ENCODE peak calls at places on chromosomes 11 and 22, in nine cellular contexts. One of them, this sample, is unnamed.

GRCh38 chr22:43262990-43263644 is 76.2 kb upstream of the TTLL12 start:
- DNase-seq in GM23338: no peak
- DNase-seq in pancreas: no peak
- DNase-seq in stomach: peak; percentile 37
- DNase-seq in non-pigmented ciliary epithelial cell: no peak
- DNase-seq in T follicular helper cell: no peak
- DNase-seq in M059J: no peak
- DNase-seq in MM.1S: no peak
- DNase-seq in activated gamma-delta T cell treated with Interleukin-2 at 50 U/mL for 16 hours: peak; percentile 55
- DNase-seq in this sample: no peak

GRCh38 chr11:122748968-122749687 is 89.2 kb upstream of the CRTAM start:
- DNase-seq in GM23338: no peak
- DNase-seq in pancreas: no peak
- DNase-seq in stomach: no peak
- DNase-seq in non-pigmented ciliary epithelial cell: peak; percentile 90
- DNase-seq in T follicular helper cell: no peak
- DNase-seq in M059J: peak; percentile 93
- DNase-seq in MM.1S: peak; percentile 97
- DNase-seq in activated gamma-delta T cell treated with Interleukin-2 at 50 U/mL for 16 hours: peak; percentile 43
- DNase-seq in this sample: peak; percentile 2

GRCh38 chr11:128239224-128239790 is 348.1 kb downstream of the ETS1 start:
- DNase-seq in GM23338: no peak
- DNase-seq in pancreas: no peak
- DNase-seq in stomach: no peak
- DNase-seq in non-pigmented ciliary epithelial cell: no peak
- DNase-seq in T follicular helper cell: no peak
- DNase-seq in M059J: no peak
- DNase-seq in MM.1S: no peak
- DNase-seq in activated gamma-delta T cell treated with Interleukin-2 at 50 U/mL for 16 hours: no peak
- DNase-seq in this sample: no peak

GRCh38 chr22:45334068-45334467 is 24.3 kb downstream of the FAM118A start:
- DNase-seq in GM23338: no peak
- DNase-seq in pancreas: no peak
- DNase-seq in stomach: no peak
- DNase-seq in non-pigmented ciliary epithelial cell: no peak
- DNase-seq in T follicular helper cell: no peak
- DNase-seq in M059J: no peak
- DNase-seq in MM.1S: no peak
- DNase-seq in activated gamma-delta T cell treated with Interleukin-2 at 50 U/mL for 16 hours: no peak
- DNase-seq in this sample: no peak

GRCh38 chr22:46652081-46652929 is 32.1 kb downstream of the GRAMD4 start:
- DNase-seq in GM23338: no peak
- DNase-seq in pancreas: no peak
- DNase-seq in stomach: no peak
- DNase-seq in non-pigmented ciliary epithelial cell: no peak
- DNase-seq in T follicular helper cell: no peak
- DNase-seq in M059J: peak; percentile 9
- DNase-seq in MM.1S: no peak
- DNase-seq in activated gamma-delta T cell treated with Interleukin-2 at 50 U/mL for 16 hours: no peak
- DNase-seq in this sample: no peak

GRCh38 chr11:35292290-35292689 is 127.1 kb downstream of the SLC1A2 start:
- DNase-seq in GM23338: peak; percentile 12
- DNase-seq in pancreas: no peak
- DNase-seq in stomach: no peak
- DNase-seq in non-pigmented ciliary epithelial cell: no peak
- DNase-seq in T follicular helper cell: no peak
- DNase-seq in M059J: peak; percentile 34
- DNase-seq in MM.1S: no peak
- DNase-seq in activated gamma-delta T cell treated with Interleukin-2 at 50 U/mL for 16 hours: no peak
- DNase-seq in this sample: no peak

GRCh38 chr11:68120212-68121066 is 749 bp downstream of the CHKA start:
- DNase-seq in GM23338: peak; percentile 59
- DNase-seq in pancreas: peak; percentile 58
- DNase-seq in stomach: no peak
- DNase-seq in non-pigmented ciliary epithelial cell: no peak
- DNase-seq in T follicular helper cell: peak; percentile 30
- DNase-seq in M059J: peak; percentile 46
- DNase-seq in MM.1S: peak; percentile 61
- DNase-seq in activated gamma-delta T cell treated with Interleukin-2 at 50 U/mL for 16 hours: peak; percentile 32
- DNase-seq in this sample: peak; percentile 75

GRCh38 chr11:73760066-73760679 is 701 bp downstream of the RAB6A start:
- DNase-seq in GM23338: peak; percentile 61
- DNase-seq in pancreas: peak; percentile 63
- DNase-seq in stomach: peak; percentile 37
- DNase-seq in non-pigmented ciliary epithelial cell: no peak
- DNase-seq in T follicular helper cell: no peak
- DNase-seq in M059J: peak; percentile 35
- DNase-seq in MM.1S: no peak
- DNase-seq in activated gamma-delta T cell treated with Interleukin-2 at 50 U/mL for 16 hours: peak; percentile 7
- DNase-seq in this sample: no peak

GRCh38 chr22:38989461-38989860 is 7.3 kb downstream of the APOBEC3B start:
- DNase-seq in GM23338: no peak
- DNase-seq in pancreas: no peak
- DNase-seq in stomach: no peak
- DNase-seq in non-pigmented ciliary epithelial cell: no peak
- DNase-seq in T follicular helper cell: no peak
- DNase-seq in M059J: no peak
- DNase-seq in MM.1S: no peak
- DNase-seq in activated gamma-delta T cell treated with Interleukin-2 at 50 U/mL for 16 hours: peak; percentile 19
- DNase-seq in this sample: no peak

GRCh38 chr22:29315286-29316195 is at the start of gene RASL10A:
- DNase-seq in GM23338: peak; percentile 64
- DNase-seq in pancreas: no peak
- DNase-seq in stomach: no peak
- DNase-seq in non-pigmented ciliary epithelial cell: no peak
- DNase-seq in T follicular helper cell: no peak
- DNase-seq in M059J: no peak
- DNase-seq in MM.1S: no peak
- DNase-seq in activated gamma-delta T cell treated with Interleukin-2 at 50 U/mL for 16 hours: no peak
- DNase-seq in this sample: no peak

GRCh38 chr11:102225689-102226562 is 91.4 kb upstream of the BIRC3 start:
- DNase-seq in GM23338: no peak
- DNase-seq in pancreas: no peak
- DNase-seq in stomach: no peak
- DNase-seq in non-pigmented ciliary epithelial cell: peak; percentile 97
- DNase-seq in T follicular helper cell: no peak
- DNase-seq in M059J: peak; percentile 96
- DNase-seq in MM.1S: no peak
- DNase-seq in activated gamma-delta T cell treated with Interleukin-2 at 50 U/mL for 16 hours: no peak
- DNase-seq in this sample: no peak

GRCh38 chr22:37401401-37401859 is 25.8 kb downstream of the ELFN2 start:
- DNase-seq in GM23338: no peak
- DNase-seq in pancreas: no peak
- DNase-seq in stomach: no peak
- DNase-seq in non-pigmented ciliary epithelial cell: no peak
- DNase-seq in T follicular helper cell: no peak
- DNase-seq in M059J: no peak
- DNase-seq in MM.1S: no peak
- DNase-seq in activated gamma-delta T cell treated with Interleukin-2 at 50 U/mL for 16 hours: no peak
- DNase-seq in this sample: no peak

GRCh38 chr11:78656327-78656726 is 81.7 kb upstream of the NARS2 start:
- DNase-seq in GM23338: no peak
- DNase-seq in pancreas: no peak
- DNase-seq in stomach: no peak
- DNase-seq in non-pigmented ciliary epithelial cell: no peak
- DNase-seq in T follicular helper cell: no peak
- DNase-seq in M059J: no peak
- DNase-seq in MM.1S: no peak
- DNase-seq in activated gamma-delta T cell treated with Interleukin-2 at 50 U/mL for 16 hours: no peak
- DNase-seq in this sample: no peak

GRCh38 chr11:128500488-128500887 is 86.9 kb downstream of the ETS1 start:
- DNase-seq in GM23338: no peak
- DNase-seq in pancreas: no peak
- DNase-seq in stomach: no peak
- DNase-seq in non-pigmented ciliary epithelial cell: no peak
- DNase-seq in T follicular helper cell: no peak
- DNase-seq in M059J: no peak
- DNase-seq in MM.1S: no peak
- DNase-seq in activated gamma-delta T cell treated with Interleukin-2 at 50 U/mL for 16 hours: no peak
- DNase-seq in this sample: no peak

GRCh38 chr11:45685976-45686375 is 20.6 kb upstream of the CHST1 start:
- DNase-seq in GM23338: no peak
- DNase-seq in pancreas: no peak
- DNase-seq in stomach: no peak
- DNase-seq in non-pigmented ciliary epithelial cell: no peak
- DNase-seq in T follicular helper cell: no peak
- DNase-seq in M059J: no peak
- DNase-seq in MM.1S: no peak
- DNase-seq in activated gamma-delta T cell treated with Interleukin-2 at 50 U/mL for 16 hours: no peak
- DNase-seq in this sample: no peak

GRCh38 chr11:130651266-130651855 is 202.9 kb downstream of the ADAMTS15 start:
- DNase-seq in GM23338: no peak
- DNase-seq in pancreas: no peak
- DNase-seq in stomach: no peak
- DNase-seq in non-pigmented ciliary epithelial cell: no peak
- DNase-seq in T follicular helper cell: no peak
- DNase-seq in M059J: no peak
- DNase-seq in MM.1S: no peak
- DNase-seq in activated gamma-delta T cell treated with Interleukin-2 at 50 U/mL for 16 hours: no peak
- DNase-seq in this sample: no peak

GRCh38 chr11:65555693-65556231 is 2.4 kb downstream of the LTBP3 start:
- DNase-seq in GM23338: no peak
- DNase-seq in pancreas: no peak
- DNase-seq in stomach: no peak
- DNase-seq in non-pigmented ciliary epithelial cell: no peak
- DNase-seq in T follicular helper cell: no peak
- DNase-seq in M059J: peak; percentile 98
- DNase-seq in MM.1S: no peak
- DNase-seq in activated gamma-delta T cell treated with Interleukin-2 at 50 U/mL for 16 hours: no peak
- DNase-seq in this sample: no peak

GRCh38 chr22:25069758-25070461 is 117.4 kb downstream of the KIAA1671 start:
- DNase-seq in GM23338: peak; percentile 32
- DNase-seq in pancreas: no peak
- DNase-seq in stomach: no peak
- DNase-seq in non-pigmented ciliary epithelial cell: no peak
- DNase-seq in T follicular helper cell: peak; percentile 17
- DNase-seq in M059J: no peak
- DNase-seq in MM.1S: no peak
- DNase-seq in activated gamma-delta T cell treated with Interleukin-2 at 50 U/mL for 16 hours: no peak
- DNase-seq in this sample: no peak

GRCh38 chr11:47967577-47968230 is 12.7 kb upstream of the PTPRJ start:
- DNase-seq in GM23338: no peak
- DNase-seq in pancreas: no peak
- DNase-seq in stomach: no peak
- DNase-seq in non-pigmented ciliary epithelial cell: no peak
- DNase-seq in T follicular helper cell: no peak
- DNase-seq in M059J: peak; percentile 88
- DNase-seq in MM.1S: no peak
- DNase-seq in activated gamma-delta T cell treated with Interleukin-2 at 50 U/mL for 16 hours: no peak
- DNase-seq in this sample: no peak

GRCh38 chr11:121833970-121834369 is 282.0 kb downstream of the BLID start:
- DNase-seq in GM23338: no peak
- DNase-seq in pancreas: no peak
- DNase-seq in stomach: no peak
- DNase-seq in non-pigmented ciliary epithelial cell: no peak
- DNase-seq in T follicular helper cell: no peak
- DNase-seq in M059J: no peak
- DNase-seq in MM.1S: no peak
- DNase-seq in activated gamma-delta T cell treated with Interleukin-2 at 50 U/mL for 16 hours: no peak
- DNase-seq in this sample: no peak

GRCh38 chr22:46072981-46073682 is 77.2 kb upstream of the PPARA start:
- DNase-seq in GM23338: no peak
- DNase-seq in pancreas: no peak
- DNase-seq in stomach: peak; percentile 22
- DNase-seq in non-pigmented ciliary epithelial cell: no peak
- DNase-seq in T follicular helper cell: no peak
- DNase-seq in M059J: no peak
- DNase-seq in MM.1S: no peak
- DNase-seq in activated gamma-delta T cell treated with Interleukin-2 at 50 U/mL for 16 hours: no peak
- DNase-seq in this sample: no peak

GRCh38 chr22:35959121-35959800 is 69.4 kb downstream of the RBFOX2 start:
- DNase-seq in GM23338: no peak
- DNase-seq in pancreas: no peak
- DNase-seq in stomach: no peak
- DNase-seq in non-pigmented ciliary epithelial cell: no peak
- DNase-seq in T follicular helper cell: no peak
- DNase-seq in M059J: no peak
- DNase-seq in MM.1S: no peak
- DNase-seq in activated gamma-delta T cell treated with Interleukin-2 at 50 U/mL for 16 hours: no peak
- DNase-seq in this sample: no peak

GRCh38 chr22:31295831-31296230 is 3.5 kb upstream of the PIK3IP1 start:
- DNase-seq in GM23338: no peak
- DNase-seq in pancreas: no peak
- DNase-seq in stomach: no peak
- DNase-seq in non-pigmented ciliary epithelial cell: no peak
- DNase-seq in T follicular helper cell: no peak
- DNase-seq in M059J: peak; percentile 27
- DNase-seq in MM.1S: no peak
- DNase-seq in activated gamma-delta T cell treated with Interleukin-2 at 50 U/mL for 16 hours: no peak
- DNase-seq in this sample: no peak

GRCh38 chr11:12249590-12250260 is 127.6 kb upstream of the PARVA start:
- DNase-seq in GM23338: no peak
- DNase-seq in pancreas: peak; percentile 91
- DNase-seq in stomach: peak; percentile 90
- DNase-seq in non-pigmented ciliary epithelial cell: no peak
- DNase-seq in T follicular helper cell: no peak
- DNase-seq in M059J: no peak
- DNase-seq in MM.1S: no peak
- DNase-seq in activated gamma-delta T cell treated with Interleukin-2 at 50 U/mL for 16 hours: no peak
- DNase-seq in this sample: no peak

GRCh38 chr22:44604455-44604854 is 97.5 kb upstream of the PRR5 start:
- DNase-seq in GM23338: no peak
- DNase-seq in pancreas: no peak
- DNase-seq in stomach: no peak
- DNase-seq in non-pigmented ciliary epithelial cell: no peak
- DNase-seq in T follicular helper cell: no peak
- DNase-seq in M059J: no peak
- DNase-seq in MM.1S: no peak
- DNase-seq in activated gamma-delta T cell treated with Interleukin-2 at 50 U/mL for 16 hours: no peak
- DNase-seq in this sample: no peak

GRCh38 chr22:44441401-44442185 is 56.4 kb downstream of the RTL6 start:
- DNase-seq in GM23338: no peak
- DNase-seq in pancreas: no peak
- DNase-seq in stomach: no peak
- DNase-seq in non-pigmented ciliary epithelial cell: no peak
- DNase-seq in T follicular helper cell: no peak
- DNase-seq in M059J: no peak
- DNase-seq in MM.1S: no peak
- DNase-seq in activated gamma-delta T cell treated with Interleukin-2 at 50 U/mL for 16 hours: no peak
- DNase-seq in this sample: no peak

GRCh38 chr11:121426476-121427454 is 25.3 kb upstream of the SORL1 start:
- DNase-seq in GM23338: peak; percentile 80
- DNase-seq in pancreas: peak; percentile 15
- DNase-seq in stomach: peak; percentile 56
- DNase-seq in non-pigmented ciliary epithelial cell: no peak
- DNase-seq in T follicular helper cell: no peak
- DNase-seq in M059J: peak; percentile 18
- DNase-seq in MM.1S: no peak
- DNase-seq in activated gamma-delta T cell treated with Interleukin-2 at 50 U/mL for 16 hours: peak; percentile 43
- DNase-seq in this sample: peak; percentile 29

GRCh38 chr11:1373536-1374214 is 16.1 kb upstream of the BRSK2 start:
- DNase-seq in GM23338: no peak
- DNase-seq in pancreas: no peak
- DNase-seq in stomach: no peak
- DNase-seq in non-pigmented ciliary epithelial cell: no peak
- DNase-seq in T follicular helper cell: no peak
- DNase-seq in M059J: peak; percentile 45
- DNase-seq in MM.1S: no peak
- DNase-seq in activated gamma-delta T cell treated with Interleukin-2 at 50 U/mL for 16 hours: no peak
- DNase-seq in this sample: no peak

GRCh38 chr11:7577883-7578242 is 64.1 kb downstream of the PPFIBP2 start:
- DNase-seq in GM23338: peak; percentile 69
- DNase-seq in pancreas: no peak
- DNase-seq in stomach: no peak
- DNase-seq in non-pigmented ciliary epithelial cell: no peak
- DNase-seq in T follicular helper cell: no peak
- DNase-seq in M059J: peak; percentile 52
- DNase-seq in MM.1S: peak; percentile 76
- DNase-seq in activated gamma-delta T cell treated with Interleukin-2 at 50 U/mL for 16 hours: no peak
- DNase-seq in this sample: no peak

GRCh38 chr11:133409799-133410198 is 122.5 kb downstream of the OPCML start:
- DNase-seq in GM23338: no peak
- DNase-seq in pancreas: no peak
- DNase-seq in stomach: no peak
- DNase-seq in non-pigmented ciliary epithelial cell: no peak
- DNase-seq in T follicular helper cell: no peak
- DNase-seq in M059J: no peak
- DNase-seq in MM.1S: no peak
- DNase-seq in activated gamma-delta T cell treated with Interleukin-2 at 50 U/mL for 16 hours: no peak
- DNase-seq in this sample: no peak

GRCh38 chr11:1744879-1745700 is 5.3 kb downstream of the IFITM10 start:
- DNase-seq in GM23338: no peak
- DNase-seq in pancreas: peak; percentile 29
- DNase-seq in stomach: no peak
- DNase-seq in non-pigmented ciliary epithelial cell: no peak
- DNase-seq in T follicular helper cell: no peak
- DNase-seq in M059J: no peak
- DNase-seq in MM.1S: no peak
- DNase-seq in activated gamma-delta T cell treated with Interleukin-2 at 50 U/mL for 16 hours: no peak
- DNase-seq in this sample: no peak